ENCODE peak calls at places on chromosomes 1 and 21, in four cellular contexts. W, H, U and T are unnamed samples. For H3K36me3 and H3K9me3, the result is how much of the 10 kb centered on the place peaks cover.

GRCh38 chr1:234537236-234537635 is 58.3 kb upstream of the TARBP1 start:
- DNase-seq in H (no peak), W (no peak), U (no peak), T (no peak)

GRCh38 chr21:14889080-14889805 is 175.6 kb downstream of the NRIP1 start:
- DNase-seq in W (no peak), H (no peak), U (no peak), T (no peak)

GRCh38 chr1:46102769-46103476 is 29.5 kb downstream of the PIK3R3 start:
- DNase-seq in U (no peak), W (no peak), H (no peak), T (no peak)

GRCh38 chr21:40770435-40771055 is 76.4 kb downstream of the DSCAM start:
- DNase-seq in W (peak), H (no peak), U (no peak), T (no peak)

GRCh38 chr1:111754964-111755320 is 759 bp upstream of the DDX20 start:
- DNase-seq in W (no peak), U (no peak), H (no peak), T (no peak)

GRCh38 chr1:74673351-74674111 is at the start of gene ERICH3:
- DNase-seq in H (no peak), U (no peak), W (no peak), T (no peak)

GRCh38 chr1:198643827-198644226 is 5.0 kb downstream of the PTPRC start:
- DNase-seq in U (no peak), H (no peak), W (no peak), T (no peak)

GRCh38 chr1:173532237-173532636 is 55.1 kb downstream of the PRDX6 start:
- DNase-seq in W (peak), H (no peak), U (no peak), T (no peak)

GRCh38 chr1:33454646-33455282 is 17.7 kb upstream of the ZSCAN20 start:
- DNase-seq in H (no peak), U (no peak), W (no peak), T (no peak)

GRCh38 chr1:212020975-212021374 is 14.4 kb downstream of the INTS7 start:
- DNase-seq in W (no peak), H (no peak), U (no peak), T (no peak)

GRCh38 chr1:119748040-119748439 is 20.7 kb downstream of the HMGCS2 start:
- DNase-seq in H (no peak), W (no peak), U (no peak), T (no peak)

GRCh38 chr1:204455831-204456145 is 38.8 kb downstream of the PIK3C2B start:
- DNase-seq in U (no peak), H (no peak), W (no peak), T (no peak)

GRCh38 chr1:74286414-74286813 is 51.2 kb downstream of the TNNI3K start:
- DNase-seq in W (no peak), H (no peak), U (no peak), T (no peak)

GRCh38 chr1:29162476-29163138 is 19.1 kb downstream of the SRSF4 start:
- DNase-seq in U (no peak), H (no peak), W (no peak), T (no peak)
- H3K36me3 ChIP-seq in U (under half), H (under half), W (under half), T (under half)

DNA sequence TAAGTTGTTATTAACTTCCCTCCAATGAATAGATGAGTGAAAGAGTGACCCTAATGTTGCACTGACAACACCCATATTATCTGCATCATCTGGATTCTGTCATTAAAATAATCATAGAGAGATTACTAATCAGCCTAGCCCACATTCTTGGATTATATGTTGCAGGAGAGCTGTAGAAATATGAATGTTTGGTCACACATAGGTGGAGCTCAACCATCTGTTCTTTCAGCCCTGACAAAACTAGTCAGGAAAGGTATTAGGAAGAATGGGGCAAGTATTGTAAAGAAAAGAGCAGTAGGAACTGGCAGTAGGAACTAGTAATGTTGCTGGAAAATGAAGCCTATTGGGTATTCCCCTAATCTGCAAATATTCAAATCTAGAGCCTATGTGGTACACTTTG is 15.3 kb downstream of the FLG2 start:
- DNase-seq in U (no peak), W (no peak), H (no peak), T (no peak)
- H3K9me3 ChIP-seq in U (under half), W (under half), H (under half), T (under half)

DNA sequence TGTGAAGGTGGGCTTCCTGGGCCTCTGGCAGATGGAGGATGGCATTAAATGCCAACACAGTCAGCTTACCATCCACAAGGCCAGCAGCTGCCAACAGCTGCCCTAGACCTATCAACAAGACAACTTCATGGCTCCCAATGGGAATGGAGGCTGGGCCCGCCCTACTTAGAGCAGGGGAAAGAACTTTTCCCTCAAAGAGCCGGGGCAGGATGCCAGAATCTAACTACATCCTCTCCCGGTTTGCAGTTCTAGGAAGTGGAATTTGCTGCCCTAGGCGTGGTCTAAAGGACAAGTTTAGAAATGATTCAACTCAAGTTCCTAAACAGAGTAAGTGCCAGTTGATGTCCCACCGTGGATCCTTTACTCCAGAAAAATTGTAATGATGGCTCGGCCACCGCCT is 13.1 kb downstream of the ICMT start:
- DNase-seq in H (no peak), W (no peak), U (no peak), T (no peak)
- H3K36me3 ChIP-seq in H (under half), W (under half), U (under half), T (under half)

GRCh38 chr1:248625971-248626370 is 8.9 kb downstream of the OR2T11 start:
- DNase-seq in W (no peak), H (no peak), U (no peak), T (no peak)
- H3K9me3 ChIP-seq in W (under half), H (under half), U (under half), T (under half)

GRCh38 chr1:77739235-77739634 is 20.4 kb downstream of the USP33 start:
- DNase-seq in U (no peak), W (no peak), H (no peak), T (no peak)
- H3K36me3 ChIP-seq in U (under half), W (under half), H (under half), T (under half)

GRCh38 chr1:2787163-2787911 is 14.2 kb downstream of the TTC34 start:
- DNase-seq in U (no peak), H (no peak), W (no peak), T (no peak)

GRCh38 chr1:2789986-2790581 is 11.4 kb downstream of the TTC34 start:
- DNase-seq in H (no peak), W (no peak), U (no peak), T (no peak)

GRCh38 chr1:2789164-2789985 is 12.1 kb downstream of the TTC34 start:
- DNase-seq in U (no peak), H (no peak), W (no peak), T (no peak)

GRCh38 chr1:2788506-2789163 is 12.9 kb downstream of the TTC34 start:
- DNase-seq in H (no peak), U (no peak), W (no peak), T (no peak)

DNA sequence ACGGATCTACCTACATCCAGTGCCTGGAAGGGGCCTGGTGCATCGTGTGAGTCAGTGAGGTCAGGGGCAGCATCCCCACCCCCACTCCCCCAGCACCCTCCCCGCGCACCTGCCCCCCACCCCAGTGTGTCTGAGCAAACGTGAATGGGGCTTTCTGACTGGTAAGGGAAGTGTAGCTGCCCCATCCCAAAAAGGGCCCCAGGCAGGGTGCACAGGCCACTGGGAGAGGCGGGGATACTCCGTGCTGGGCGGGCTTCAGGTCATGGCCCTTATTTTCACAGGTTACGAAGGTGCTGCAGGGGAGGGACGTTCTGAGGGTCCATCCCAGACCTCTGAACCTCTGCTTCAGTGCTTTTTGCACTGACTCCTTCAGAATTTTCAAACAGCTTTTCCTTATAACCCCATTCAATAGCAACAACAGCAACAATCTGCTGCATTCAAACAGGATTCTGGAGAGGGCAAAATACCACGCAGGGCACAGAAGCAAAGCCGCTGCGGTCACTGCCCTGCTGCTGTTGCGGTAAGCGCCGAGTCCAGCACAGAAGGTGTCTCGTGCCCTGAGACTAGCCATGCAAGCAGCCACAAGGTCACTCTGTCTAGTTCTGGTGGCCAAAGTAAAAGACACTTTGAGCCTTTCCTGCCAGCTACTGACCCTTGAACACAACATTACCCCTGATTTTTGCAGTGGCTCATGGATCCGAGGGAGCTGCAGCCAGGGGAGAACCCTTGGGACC is 10.3 kb downstream of the TTC34 start:
- DNase-seq in U (no peak), H (no peak), W (no peak), T (no peak)
- H3K9me3 ChIP-seq in U (under half), H (under half), W (under half), T (under half)

GRCh38 chr1:53285546-53285945 is 42.3 kb downstream of the LRP8 start:
- DNase-seq in W (no peak), H (no peak), U (no peak), T (no peak)
- H3K36me3 ChIP-seq in W (under half), H (under half), U (under half), T (under half)

DNA sequence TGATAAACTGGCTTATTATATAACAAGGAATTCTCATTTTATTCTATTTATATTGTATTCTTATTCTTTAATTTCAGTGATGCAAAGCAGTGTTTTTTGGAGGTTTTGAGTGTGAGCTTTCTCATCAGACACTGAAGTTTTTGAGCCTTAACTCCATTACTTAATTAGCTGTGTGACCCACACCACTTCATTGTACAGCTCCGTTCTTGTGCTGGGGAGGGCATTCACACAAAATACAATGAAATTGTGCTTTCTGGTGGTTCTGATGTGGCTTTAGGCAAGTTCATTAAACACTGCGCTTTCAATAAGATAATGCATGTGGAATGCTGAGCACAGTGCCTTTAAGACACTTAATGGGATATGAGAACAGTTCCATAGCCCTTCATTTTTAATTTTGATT is 102.7 kb upstream of the TPTE start:
- DNase-seq in U (no peak), H (no peak), W (no peak), T (no peak)
- H3K9me3 ChIP-seq in U (under half), H (under half), W (under half), T (under half)

DNA sequence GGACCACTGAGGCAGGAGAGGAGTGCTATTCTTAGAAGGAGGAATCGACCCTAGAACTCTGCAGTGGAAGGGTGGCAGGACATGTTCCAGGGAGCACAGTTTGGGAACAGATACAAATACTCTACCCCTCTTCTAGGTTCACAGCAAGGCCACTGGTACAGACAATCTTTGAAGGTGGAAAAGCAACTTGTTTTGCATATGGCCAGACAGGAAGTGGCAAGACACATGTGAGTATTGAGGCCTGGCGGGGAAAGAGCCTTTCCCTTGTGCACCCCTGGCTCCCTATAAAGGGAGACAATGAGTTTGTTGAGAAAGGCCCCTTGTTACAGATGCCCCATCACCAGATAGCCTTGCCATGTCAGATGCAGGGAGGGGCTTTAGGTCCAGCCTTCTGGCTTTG is 17.8 kb downstream of the KIF2C start:
- DNase-seq in H (no peak), W (peak), U (no peak), T (no peak)
- H3K36me3 ChIP-seq in H (under half), W (under half), U (under half), T (under half)